ENCODE peak calls at places on chromosomes 1 and 21, in six cellular contexts. G is IMR-90, A is neuronal stem cell, H is mesenchymal stem cell, E is H9, Z is H1. M is an unnamed sample.

GRCh38 chr1:176648556-176648955 is 185.6 kb downstream of the PAPPA2 start:
- DNase-seq in G (no peak), H (no peak), Z (no peak), A (no peak), E (no peak), M (no peak)

GRCh38 chr1:233518344-233518743 is 95.6 kb upstream of the KCNK1 start:
- DNase-seq in G (no peak), Z (peak), A (peak), E (peak), H (peak), M (peak)

GRCh38 chr1:20233394-20233793 is 47.1 kb upstream of the PLA2G2C start:
- DNase-seq in E (no peak), A (no peak), H (peak), G (peak), Z (no peak), M (no peak)

GRCh38 chr1:40423951-40424618 is 26.2 kb upstream of the ZFP69B start:
- DNase-seq in Z (no peak), H (no peak), G (no peak), E (no peak), A (no peak), M (no peak)

GRCh38 chr1:1628656-1629429 is 3.1 kb upstream of the MMP23B start:
- DNase-seq in H (no peak), Z (no peak), A (no peak), G (no peak), E (peak), M (no peak)

GRCh38 chr1:241957692-241958494 is at the start of gene BECN2:
- DNase-seq in G (no peak), E (peak), A (no peak), H (no peak), Z (no peak), M (peak)

GRCh38 chr1:230537456-230537855 is 104.8 kb upstream of the COG2 start:
- DNase-seq in Z (peak), G (no peak), H (no peak), A (no peak), E (peak), M (no peak)

GRCh38 chr1:191963286-191963685 is 195.0 kb upstream of the RGS18 start:
- DNase-seq in Z (no peak), H (peak), A (no peak), E (no peak), G (peak), M (no peak)

GRCh38 chr21:27424601-27425000 is 457.7 kb upstream of the ADAMTS5 start:
- DNase-seq in G (peak), E (no peak), H (peak), Z (no peak), A (no peak), M (peak)

GRCh38 chr1:96060621-96061020 is 661.0 kb upstream of the PTBP2 start:
- DNase-seq in H (no peak), G (no peak), Z (peak), A (no peak), E (peak), M (no peak)

GRCh38 chr1:116877369-116877768 is 32.3 kb upstream of the PTGFRN start:
- DNase-seq in H (no peak), A (no peak), G (no peak), E (no peak), Z (no peak), M (no peak)

GRCh38 chr21:43626390-43626789 is 32.9 kb downstream of the HSF2BP start:
- DNase-seq in E (no peak), H (peak), Z (no peak), A (no peak), G (peak), M (no peak)

GRCh38 chr1:167763525-167764220 is 41.9 kb downstream of the MPZL1 start:
- DNase-seq in G (no peak), H (no peak), A (no peak), Z (no peak), E (no peak), M (no peak)

GRCh38 chr1:240414237-240414636 is 197.7 kb downstream of the GREM2 start:
- DNase-seq in A (no peak), G (peak), E (no peak), H (peak), Z (no peak), M (peak)

GRCh38 chr1:217004776-217005436 is 281.7 kb upstream of the ESRRG start:
- DNase-seq in A (no peak), Z (no peak), G (no peak), H (no peak), E (no peak), M (no peak)

GRCh38 chr1:54310439-54311328 is 95.5 kb downstream of the SSBP3 start:
- DNase-seq in A (peak), H (peak), G (peak), E (peak), Z (no peak), M (peak)

GRCh38 chr1:49424782-49425181 is 599.0 kb downstream of the AGBL4 start:
- DNase-seq in A (no peak), H (no peak), Z (no peak), G (no peak), E (no peak), M (no peak)

GRCh38 chr1:17161137-17161700 is 42.0 kb upstream of the PADI2 start:
- DNase-seq in E (no peak), A (no peak), G (peak), Z (no peak), H (no peak), M (no peak)

GRCh38 chr1:91829293-91830153 is 56.4 kb downstream of the TGFBR3 start:
- DNase-seq in Z (no peak), G (no peak), H (no peak), A (no peak), E (no peak), M (no peak)

GRCh38 chr21:14741237-14741636 is 195.1 kb upstream of the SAMSN1 start:
- DNase-seq in E (no peak), G (no peak), H (no peak), A (no peak), Z (no peak), M (no peak)
- H4K91ac ChIP-seq in E (no peak), G (no peak), H (no peak), A (no peak), Z (no peak), M (no peak)

DNA sequence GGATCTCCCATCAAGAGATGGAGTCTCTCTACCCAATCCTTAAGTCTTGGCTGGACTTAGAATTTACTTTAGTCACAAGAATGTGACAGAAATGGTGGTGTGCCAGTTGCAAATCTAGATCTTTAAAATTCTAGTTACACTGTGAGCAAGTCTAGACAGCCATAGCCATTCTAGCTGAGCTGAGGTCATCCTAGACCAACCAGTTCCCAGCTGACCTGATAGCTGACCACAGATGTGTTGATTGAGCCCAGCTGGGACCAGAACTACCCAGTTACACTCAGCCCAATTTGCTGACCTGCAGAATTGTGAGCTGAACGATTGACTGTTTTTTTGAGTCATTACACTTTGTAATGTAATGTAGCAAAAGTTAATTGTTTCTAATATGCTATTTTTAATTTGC is 251.8 kb downstream of the ADGRL2 start:
- DNase-seq in H (no peak), A (no peak), E (no peak), G (no peak), Z (no peak), M (peak)
- H3K4ac ChIP-seq in H (no peak), A (no peak), E (no peak), G (no peak), Z (no peak), M (no peak)

GRCh38 chr1:160541622-160542302 is 18.7 kb upstream of the SLAMF6 start:
- DNase-seq in H (peak), A (no peak), Z (no peak), E (no peak), G (no peak), M (no peak)

GRCh38 chr1:160539896-160540858 is 17.1 kb upstream of the SLAMF6 start:
- DNase-seq in H (peak), G (no peak), Z (no peak), A (no peak), E (no peak), M (no peak)

GRCh38 chr1:160537714-160538665 is 14.9 kb upstream of the SLAMF6 start:
- DNase-seq in Z (no peak), E (no peak), G (no peak), A (no peak), H (no peak), M (no peak)

GRCh38 chr1:160540859-160541233 is 17.8 kb upstream of the SLAMF6 start:
- DNase-seq in A (no peak), H (no peak), Z (no peak), E (no peak), G (no peak), M (no peak)

GRCh38 chr1:160538985-160539651 is 16.1 kb upstream of the SLAMF6 start:
- DNase-seq in E (no peak), G (no peak), H (no peak), Z (no peak), A (no peak), M (peak)
- H2BK5ac ChIP-seq in E (no peak), G (no peak), H (no peak), Z (no peak), A (no peak), M (no peak)

GRCh38 chr1:180229483-180230415 is at the start of gene LHX4:
- DNase-seq in Z (no peak), A (no peak), H (peak), G (no peak), E (peak), M (peak)
- H4K91ac ChIP-seq in Z (peak), A (no peak), H (no peak), G (no peak), E (no peak), M (no peak)

M was measured in trophoblast cell.